ENCODE peak calls at places on chromosome 15, in four cellular contexts. G is K562, B is GM12878, S is H1. T is an unnamed sample.

GRCh38 chr15:98799991-98800390 is 151.7 kb downstream of the IGF1R start:
- DNase-seq in G (no peak), B (no peak), S (no peak), T (no peak)

GRCh38 chr15:60237411-60237810 is 160.4 kb downstream of the ANXA2 start:
- DNase-seq in G (no peak), B (no peak), S (no peak), T (no peak)

GRCh38 chr15:58684036-58684700 is 65.3 kb downstream of the ADAM10 start:
- DNase-seq in G (no peak), B (no peak), S (no peak), T (no peak)

GRCh38 chr15:31019986-31020385 is 28.6 kb upstream of the MTMR10 start:
- DNase-seq in G (no peak), B (no peak), S (no peak), T (no peak)

GRCh38 chr15:65556622-65557021 is 26.4 kb downstream of the HACD3 start:
- DNase-seq in G (no peak), B (no peak), S (no peak), T (no peak)

GRCh38 chr15:50653156-50653743 is 33.3 kb downstream of the TRPM7 start:
- DNase-seq in G (no peak), B (no peak), S (no peak), T (no peak)

GRCh38 chr15:34883042-34883441 is 86.5 kb downstream of the AQR start:
- DNase-seq in G (no peak), B (no peak), S (no peak), T (no peak)

GRCh38 chr15:86139828-86140227 is 60.2 kb downstream of the AGBL1 start:
- DNase-seq in G (peak), B (no peak), S (no peak), T (no peak)

GRCh38 chr15:88894348-88894818 is 961 bp downstream of the HAPLN3 start:
- DNase-seq in G (peak), B (no peak), S (no peak), T (no peak)

GRCh38 chr15:42836251-42836650 is 84.3 kb downstream of the TTBK2 start:
- DNase-seq in G (no peak), B (no peak), S (no peak), T (no peak)

GRCh38 chr15:58497036-58497785 is 65.4 kb downstream of the LIPC start:
- DNase-seq in G (no peak), B (no peak), S (no peak), T (no peak)

GRCh38 chr15:84749111-84749991 is 959 bp downstream of the ZNF592 start:
- DNase-seq in G (peak), B (no peak), S (no peak), T (no peak)

GRCh38 chr15:84747423-84748273 is 744 bp upstream of the ZNF592 start:
- DNase-seq in G (no peak), B (no peak), S (no peak), T (no peak)

GRCh38 chr15:84750583-84751092 is 2.2 kb downstream of the ZNF592 start:
- DNase-seq in G (no peak), B (no peak), S (no peak), T (no peak)

GRCh38 chr15:84752195-84752594 is 3.8 kb downstream of the ZNF592 start:
- DNase-seq in G (no peak), B (no peak), S (no peak), T (no peak)

DNA sequence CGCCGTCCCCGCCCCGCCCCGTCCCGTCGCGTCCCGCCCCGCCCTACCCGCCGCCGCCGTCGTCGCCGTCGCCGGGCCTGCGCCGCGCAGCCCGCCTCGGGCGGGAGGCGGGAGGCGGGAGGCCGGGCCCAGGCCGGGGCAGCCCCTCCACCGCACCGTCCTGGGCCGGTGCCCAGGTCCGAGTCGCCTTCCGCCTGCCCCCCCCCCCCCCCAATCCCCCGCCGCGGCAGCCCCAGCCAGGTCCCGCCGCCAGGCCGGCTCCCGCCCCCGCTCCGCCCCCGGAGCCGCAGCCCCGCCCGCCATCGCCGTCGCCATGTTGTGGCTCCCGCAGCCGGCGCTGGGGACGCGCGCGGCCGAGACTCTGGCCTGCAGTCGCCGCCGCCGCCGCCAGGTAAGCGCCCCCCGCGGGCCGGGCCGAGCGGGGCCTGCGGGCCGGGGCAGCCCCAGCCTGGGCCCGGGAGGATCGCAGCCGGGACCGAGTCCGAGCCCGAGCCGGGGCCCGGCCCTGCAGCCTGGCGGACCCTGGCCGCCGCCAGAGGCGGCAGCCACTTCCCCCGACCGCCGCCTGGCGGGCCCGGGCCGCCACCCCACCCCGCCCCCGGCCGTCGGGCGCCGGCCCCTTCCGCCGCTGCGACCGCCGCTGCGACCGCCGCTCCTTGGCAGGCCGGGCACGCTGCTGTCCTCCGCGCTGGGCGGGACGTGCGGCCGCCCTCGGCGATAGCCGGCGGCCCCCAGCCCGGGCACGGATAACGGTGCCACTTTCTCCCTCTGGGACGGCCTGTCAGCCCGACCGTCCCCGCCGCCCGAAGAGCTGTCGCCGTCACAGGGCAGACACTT is at the start of gene ZNF592:
- DNase-seq in G (peak), B (no peak), S (no peak), T (no peak)
- TF ChIP-seq EGR1 in G (no peak), B (peak), S (peak), T (peak)

GRCh38 chr15:79195802-79196201 is 86.7 kb upstream of the ANKRD34C start:
- DNase-seq in G (peak), B (no peak), S (no peak), T (no peak)
- TF ChIP-seq CTCF in G (peak), B (no peak), S (peak), T (peak)

GRCh38 chr15:68100194-68100593 is 46.1 kb downstream of the PIAS1 start:
- DNase-seq in G (no peak), B (no peak), S (no peak), T (no peak)

GRCh38 chr15:68097029-68097428 is 42.9 kb downstream of the PIAS1 start:
- DNase-seq in G (no peak), B (no peak), S (no peak), T (no peak)

GRCh38 chr15:68096099-68096498 is 42.0 kb downstream of the PIAS1 start:
- DNase-seq in G (no peak), B (no peak), S (no peak), T (no peak)

GRCh38 chr15:68103603-68104002 is 49.5 kb downstream of the PIAS1 start:
- DNase-seq in G (no peak), B (no peak), S (no peak), T (no peak)

DNA sequence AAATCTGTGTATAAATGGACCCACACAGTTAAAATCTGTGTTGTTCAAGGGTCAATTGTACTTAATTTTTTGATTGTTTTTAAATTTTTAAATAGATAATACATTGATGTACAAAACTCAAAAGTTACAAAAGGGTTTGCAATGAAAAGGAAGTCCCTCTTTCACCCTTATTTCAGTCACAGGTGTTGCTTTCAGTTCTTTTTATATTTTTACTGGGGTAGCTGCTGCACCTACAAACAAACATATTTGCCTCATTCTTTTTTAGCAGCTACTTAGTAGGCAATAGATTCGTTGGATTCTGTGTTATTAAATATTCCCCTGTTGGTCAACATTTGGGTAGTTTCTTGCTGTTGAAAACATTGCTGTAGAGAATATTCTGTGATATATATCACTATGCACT is 44.4 kb downstream of the PIAS1 start:
- DNase-seq in G (no peak), B (no peak), S (no peak), T (no peak)
- TF ChIP-seq EGR1 in G (no peak), B (no peak), S (no peak), T (no peak)

DNA sequence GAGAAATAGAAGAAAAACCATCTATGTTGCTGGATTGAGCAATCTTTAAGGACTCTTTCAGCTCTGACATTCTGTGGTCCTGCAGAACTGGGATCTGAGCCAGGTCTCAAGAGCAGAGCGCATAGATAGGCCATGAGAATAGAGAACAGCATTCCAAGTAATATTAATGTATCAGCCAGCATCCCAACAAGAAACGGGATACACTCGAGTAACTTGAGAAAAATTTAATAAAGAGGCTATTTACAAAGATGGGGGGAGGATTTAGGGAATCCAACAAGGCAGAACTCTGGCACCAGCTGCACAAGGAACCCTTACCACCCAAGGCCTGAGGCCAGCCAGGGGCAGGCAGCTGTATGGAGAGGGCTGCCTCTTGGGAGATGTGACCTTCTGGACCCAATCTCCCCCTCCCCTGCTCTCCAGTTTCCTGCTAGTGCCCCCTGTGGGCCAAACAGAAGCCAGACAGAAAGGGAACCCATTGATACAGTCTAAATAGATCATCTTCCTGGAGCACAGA is 8.2 kb downstream of the TMOD2 start:
- DNase-seq in G (no peak), B (no peak), S (no peak), T (no peak)
- TF ChIP-seq CTCF in G (peak), B (peak), S (peak), T (peak)

DNA sequence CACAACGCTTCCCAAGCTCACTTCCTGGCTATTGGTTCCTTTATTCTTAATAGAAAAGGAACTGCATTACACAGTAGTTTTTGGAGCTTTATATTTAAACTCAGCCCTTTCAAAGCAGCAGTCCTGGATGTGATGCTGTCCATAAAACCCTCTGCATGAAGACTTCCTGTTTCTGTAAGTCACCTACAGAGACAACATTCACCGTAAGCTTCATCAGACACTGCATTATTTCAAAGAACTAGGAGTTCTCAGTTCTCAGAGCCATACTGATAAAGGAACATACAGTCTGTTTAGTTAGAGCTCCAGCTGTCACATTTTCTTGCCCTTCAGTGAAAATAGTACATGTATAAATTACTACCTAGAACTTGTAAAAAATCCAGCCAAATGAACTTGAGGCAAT is 81.4 kb downstream of the CSNK1G1 start:
- DNase-seq in G (no peak), B (no peak), S (no peak), T (no peak)
- TF ChIP-seq EGR1 in G (no peak), B (no peak), S (no peak), T (no peak)

DNA sequence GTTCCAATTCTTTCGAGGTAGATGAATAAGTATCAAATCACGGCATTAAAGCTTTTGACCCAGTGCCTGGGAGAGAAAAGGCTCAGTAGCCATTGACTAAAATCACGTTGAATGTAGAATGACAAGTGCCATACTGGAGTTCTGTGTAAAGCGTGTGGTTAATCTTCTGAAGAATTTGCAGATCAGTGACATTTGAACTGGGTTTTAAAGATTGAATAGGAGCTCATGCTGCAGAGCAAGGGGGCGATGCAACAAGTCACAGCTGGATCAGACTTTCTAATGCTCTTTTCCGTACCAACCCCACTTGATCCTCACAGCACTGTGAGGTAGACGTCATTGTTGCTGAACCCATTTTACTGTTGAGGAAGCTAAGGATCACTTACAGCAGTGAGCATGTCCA is 49.5 kb upstream of the TPM1 start:
- DNase-seq in G (no peak), B (no peak), S (no peak), T (no peak)
- TF ChIP-seq CTCF in G (no peak), B (no peak), S (no peak), T (no peak)

GRCh38 chr15:95929232-95929846 is 401.2 kb upstream of the NR2F2 start:
- DNase-seq in G (peak), B (peak), S (no peak), T (no peak)
- TF ChIP-seq EGR1 in G (peak), B (no peak), S (no peak), T (no peak)

DNA sequence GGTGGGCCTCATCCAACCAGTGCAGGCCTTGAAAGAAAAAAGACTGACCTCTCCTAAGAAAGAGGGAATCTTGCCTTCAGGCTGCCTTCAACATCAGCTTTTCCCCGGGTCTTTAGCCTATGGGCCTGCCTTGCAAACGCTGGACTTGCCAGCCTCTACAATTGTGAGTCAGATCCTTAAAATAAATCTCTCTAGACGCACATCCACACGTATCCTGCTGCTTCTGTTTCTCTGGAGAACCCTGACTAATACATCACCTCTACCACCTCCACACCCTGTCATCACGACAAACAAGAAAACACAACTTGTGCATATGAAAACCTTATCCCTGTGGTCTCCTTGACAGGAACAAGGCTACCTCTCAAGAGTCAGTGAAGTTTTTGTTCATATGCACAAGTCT is 11.8 kb downstream of the CYFIP1 start:
- DNase-seq in G (no peak), B (no peak), S (no peak), T (no peak)
- TF ChIP-seq CTCF in G (no peak), B (no peak), S (no peak), T (no peak)

DNA sequence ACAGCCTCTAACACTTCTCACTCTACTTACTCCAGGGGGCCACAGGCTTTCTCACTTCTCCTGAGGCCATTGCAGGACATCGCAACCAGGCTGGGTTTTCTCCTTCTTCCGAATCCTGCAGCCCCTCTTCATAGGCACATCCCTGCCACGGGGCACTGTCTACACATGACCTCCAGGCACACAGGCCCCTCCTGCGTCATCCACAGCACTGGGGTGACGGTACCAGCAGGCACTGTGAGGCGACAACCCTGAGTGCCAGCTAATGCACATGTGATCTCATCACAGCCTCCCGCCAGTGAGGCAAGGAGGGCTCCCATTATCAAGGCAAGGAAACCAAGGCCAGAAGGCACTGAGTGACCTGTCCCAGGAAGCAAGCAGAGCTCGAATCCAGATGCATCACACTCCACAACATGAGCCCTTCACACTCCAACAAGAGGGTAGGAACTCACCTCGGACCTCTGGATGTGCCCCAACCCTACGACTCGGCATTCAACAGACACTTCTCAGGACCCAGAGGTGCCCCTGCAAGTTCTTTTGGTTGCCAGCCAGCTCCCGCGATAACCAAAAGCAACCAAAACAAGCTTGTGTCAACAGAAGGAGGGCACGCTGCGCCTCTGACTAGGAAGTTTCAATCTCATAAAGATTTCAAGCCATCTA is 16.7 kb downstream of the FAM174B start:
- DNase-seq in G (no peak), B (no peak), S (no peak), T (no peak)
- TF ChIP-seq EGR1 in G (no peak), B (no peak), S (no peak), T (no peak)

GRCh38 chr15:49622561-49622960 is 1.7 kb downstream of the DTWD1 start:
- DNase-seq in G (no peak), B (no peak), S (no peak), T (no peak)
- TF ChIP-seq CTCF in G (peak), B (no peak), S (peak), T (no peak)

T was measured in HCT116.